ENCODE peak calls at places on chromosome 2, in five cellular contexts. V is GM12864, T is amniotic stem cell, H is EH, B is type B pancreatic cell. J is an unnamed sample.

GRCh38 chr2:221608442-221608841 is 36.3 kb upstream of the EPHA4 start:
- DNase-seq in V (no peak), T (no peak), H (no peak), B (no peak), J (no peak)

GRCh38 chr2:193303464-193303863 is 1108.7 kb upstream of the TMEFF2 start:
- DNase-seq in V (no peak), T (no peak), H (no peak), B (no peak), J (no peak)

GRCh38 chr2:181106789-181107418 is 126.5 kb downstream of the UBE2E3 start:
- DNase-seq in V (peak), T (peak), H (peak), B (no peak), J (no peak)

GRCh38 chr2:88836351-88836750 is 144.9 kb downstream of the RPIA start:
- DNase-seq in V (no peak), T (no peak), H (no peak), B (no peak), J (no peak)

GRCh38 chr2:144379891-144380311 is 140.0 kb downstream of the ZEB2 start:
- DNase-seq in V (no peak), T (no peak), H (no peak), B (no peak), J (no peak)

GRCh38 chr2:236417150-236417549 is 152.5 kb upstream of the ACKR3 start:
- DNase-seq in V (no peak), T (no peak), H (no peak), B (peak), J (no peak)

GRCh38 chr2:121595012-121595891 is 54.0 kb downstream of the CLASP1 start:
- DNase-seq in V (no peak), T (no peak), H (no peak), B (no peak), J (no peak)

GRCh38 chr2:146665801-146666200 is 1179.0 kb upstream of the ACVR2A start:
- DNase-seq in V (no peak), T (no peak), H (peak), B (no peak), J (no peak)

GRCh38 chr2:43133708-43134570 is 92.5 kb downstream of the ZFP36L2 start:
- DNase-seq in V (no peak), T (no peak), H (no peak), B (no peak), J (no peak)

GRCh38 chr2:170371231-170371630 is 193.3 kb downstream of the MYO3B start:
- DNase-seq in V (no peak), T (no peak), H (no peak), B (no peak), J (no peak)

GRCh38 chr2:202831241-202831997 is 40.1 kb downstream of the ICA1L start:
- DNase-seq in V (peak), T (peak), H (peak), B (no peak), J (no peak)

GRCh38 chr2:165898381-165898780 is 55.2 kb downstream of the TTC21B start:
- DNase-seq in V (no peak), T (no peak), H (peak), B (no peak), J (no peak)

GRCh38 chr2:215452725-215453124 is 16.9 kb upstream of the FN1 start:
- DNase-seq in V (no peak), T (no peak), H (no peak), B (no peak), J (no peak)

GRCh38 chr2:106561803-106562202 is 74.6 kb downstream of the CD8B2 start:
- DNase-seq in V (no peak), T (no peak), H (no peak), B (no peak), J (no peak)

GRCh38 chr2:60553496-60553991 is at the start of gene BCL11A:
- DNase-seq in V (no peak), T (peak), H (peak), B (no peak), J (no peak)

GRCh38 chr2:117835990-117836760 is 21.7 kb downstream of the DDX18 start:
- DNase-seq in V (no peak), T (peak), H (peak), B (peak), J (no peak)

GRCh38 chr2:31515586-31515985 is 65.2 kb downstream of the SRD5A2 start:
- DNase-seq in V (no peak), T (no peak), H (no peak), B (no peak), J (no peak)

GRCh38 chr2:43192039-43192438 is 34.4 kb downstream of the ZFP36L2 start:
- DNase-seq in V (no peak), T (no peak), H (no peak), B (no peak), J (no peak)